ENCODE peak calls at places on chromosomes 11 and 22, in ten cellular contexts. A is activated CD8-positive, alpha-beta memory T cell treated with anti-CD3 and anti-CD28 coated beads for 4 hours; Q is activated CD4-positive, CD25-positive, alpha-beta regulatory T cell; W is endothelial cell of umbilical vein; C is amniotic stem cell; B is breast epithelium; T is stimulated activated CD4-positive, alpha-beta T cell treated with anti-CD3 and anti-CD28 coated beads, Interleukin-12 subunit alpha, Interleukin-12 subunit beta, amount 100 ng/mL, for 4 hours; M is HT1080; K is foreskin fibroblast; E is NCI-H1092 treated with DMSO at 0.1 percent for 48 hours. O is an unnamed sample.

GRCh38 chr11:34680918-34681554 is 60.1 kb downstream of the EHF start:
- DNase-seq in E (no peak), Q (no peak), W (peak; percentile 56), T (no peak), C (peak; percentile 33), A (no peak), B (no peak), M (peak; percentile 87), K (peak; percentile 87), O (peak; percentile 66)

GRCh38 chr11:64656797-64657196 is 65.8 kb downstream of the SLC22A12 start:
- DNase-seq in K (no peak), Q (no peak), C (no peak), W (no peak), B (no peak), T (no peak), A (no peak), M (no peak), E (no peak), O (no peak)

GRCh38 chr11:112728716-112729115 is 232.5 kb upstream of the NCAM1 start:
- DNase-seq in B (no peak), T (no peak), W (no peak), A (no peak), M (no peak), K (no peak), E (no peak), C (no peak), Q (no peak), O (no peak)

GRCh38 chr22:48405741-48406140 is 1421.9 kb downstream of the BRD1 start:
- DNase-seq in B (no peak), W (no peak), K (no peak), M (no peak), E (no peak), C (no peak), T (no peak), Q (no peak), A (no peak), O (no peak)

GRCh38 chr11:102241026-102241425 is 76.3 kb upstream of the BIRC3 start:
- DNase-seq in B (no peak), Q (no peak), K (no peak), A (no peak), T (no peak), M (peak; percentile 63), C (no peak), W (no peak), E (no peak), O (no peak)

GRCh38 chr11:122393209-122393850 is 262.2 kb upstream of the UBASH3B start:
- DNase-seq in B (no peak), T (no peak), M (no peak), K (no peak), Q (no peak), C (no peak), W (no peak), E (no peak), A (no peak), O (no peak)

GRCh38 chr11:70341881-70342429 is 56.4 kb upstream of the CTTN start:
- DNase-seq in K (no peak), B (no peak), Q (no peak), A (no peak), C (no peak), M (no peak), E (no peak), W (no peak), T (no peak), O (no peak)

GRCh38 chr22:24593810-24594568 is 1.1 kb upstream of the LRRC75B start:
- DNase-seq in Q (no peak), T (no peak), B (peak; percentile 60), M (no peak), C (no peak), K (no peak), W (no peak), E (no peak), A (no peak), O (no peak)

GRCh38 chr11:111878385-111878765 is 590 bp downstream of the FDXACB1 start:
- DNase-seq in W (no peak), B (no peak), T (no peak), Q (no peak), M (no peak), C (no peak), E (no peak), A (no peak), K (no peak), O (no peak)

GRCh38 chr11:78583889-78584288 is 9.2 kb upstream of the NARS2 start:
- DNase-seq in E (peak; percentile 27), A (no peak), T (no peak), B (no peak), C (no peak), M (no peak), K (no peak), W (no peak), Q (no peak), O (no peak)

GRCh38 chr11:57476883-57477506 is 16.7 kb downstream of the RTN4RL2 start:
- DNase-seq in M (no peak), B (no peak), K (peak; percentile 53), T (peak; percentile 26), C (no peak), Q (no peak), E (no peak), W (no peak), A (no peak), O (no peak)

GRCh38 chr11:16087886-16088285 is 268.5 kb downstream of the SOX6 start:
- DNase-seq in M (no peak), T (no peak), B (no peak), C (no peak), Q (no peak), E (no peak), W (no peak), K (no peak), A (no peak), O (no peak)

GRCh38 chr11:41039592-41039991 is 419.9 kb downstream of the LRRC4C start:
- DNase-seq in E (no peak), M (peak; percentile 14), W (no peak), K (no peak), B (no peak), T (no peak), Q (no peak), A (no peak), C (no peak), O (no peak)

GRCh38 chr22:40898850-40899357 is 37.0 kb upstream of the DNAJB7 start:
- DNase-seq in C (no peak), E (peak; percentile 17), Q (no peak), A (no peak), T (no peak), B (no peak), K (peak; percentile 42), W (peak; percentile 55), M (peak; percentile 60), O (no peak)

GRCh38 chr11:126523441-126523840 is 168.0 kb downstream of the ST3GAL4 start:
- DNase-seq in M (no peak), K (no peak), Q (no peak), E (no peak), T (no peak), B (no peak), A (no peak), W (no peak), C (no peak), O (no peak)

GRCh38 chr11:75719089-75719638 is 1.5 kb downstream of the MOGAT2 start:
- DNase-seq in K (no peak), C (no peak), T (no peak), A (no peak), W (no peak), E (no peak), B (no peak), M (no peak), Q (no peak), O (no peak)

GRCh38 chr11:10930961-10931760 is 73.3 kb upstream of the ZBED5 start:
- DNase-seq in B (peak; percentile 45), E (peak; percentile 54), C (peak; percentile 50), T (peak; percentile 36), A (peak; percentile 26), W (peak; percentile 80), K (peak; percentile 73), M (peak; percentile 66), Q (no peak), O (peak; percentile 30)

GRCh38 chr11:18011633-18012313 is 1.1 kb downstream of the SERGEF start:
- DNase-seq in E (no peak), B (no peak), T (no peak), C (no peak), M (no peak), A (no peak), K (no peak), W (no peak), Q (no peak), O (no peak)

GRCh38 chr11:121582296-121582695 is 129.5 kb upstream of the SORL1-AS1 start:
- DNase-seq in C (no peak), M (no peak), E (no peak), K (no peak), T (no peak), W (no peak), B (no peak), Q (no peak), A (no peak), O (peak; percentile 32)

GRCh38 chr11:67275606-67276409 is 9.5 kb downstream of the GRK2 start:
- DNase-seq in E (no peak), B (no peak), C (no peak), M (no peak), T (no peak), Q (no peak), W (no peak), A (no peak), K (no peak), O (no peak)

GRCh38 chr11:11426226-11426915 is 73.3 kb upstream of the CSNK2A3 start:
- DNase-seq in W (no peak), A (no peak), B (no peak), Q (no peak), E (no peak), M (peak; percentile 33), T (no peak), K (peak; percentile 50), C (no peak), O (no peak)